ENCODE peak calls at places on chromosome 12, in seven cellular contexts. S is epithelial cell of esophagus; W is stimulated activated CD4-positive, alpha-beta T cell treated with anti-CD3 and anti-CD28 coated beads, Interleukin-4, amount 100 ng/mL, for 48 hours; J is T-cell; Y is skeletal muscle cell; U is ELR; D is CD4-positive, alpha-beta memory T cell. R is an unnamed sample.

GRCh38 chr12:39300799-39301198 is 142.1 kb downstream of the KIF21A start:
- DNase-seq in S (no peak), W (no peak), J (no peak), Y (peak; percentile 34), U (no peak), D (no peak), R (no peak)

GRCh38 chr12:89857652-89858274 is 149.1 kb upstream of the ATP2B1 start:
- DNase-seq in S (no peak), W (no peak), J (no peak), Y (no peak), U (no peak), D (no peak), R (no peak)

GRCh38 chr12:124440841-124441381 is 126.5 kb downstream of the NCOR2 start:
- DNase-seq in S (peak; percentile 85), W (no peak), J (no peak), Y (no peak), U (peak; percentile 35), D (no peak), R (no peak)

GRCh38 chr12:51548241-51548640 is 42.8 kb upstream of the SCN8A start:
- DNase-seq in S (no peak), W (no peak), J (no peak), Y (no peak), U (no peak), D (no peak), R (no peak)

GRCh38 chr12:68290126-68290525 is 36.7 kb upstream of the IL22 start:
- DNase-seq in S (no peak), W (no peak), J (no peak), Y (no peak), U (peak; percentile 24), D (peak; percentile 65), R (no peak)

GRCh38 chr12:53677612-53678133 is 1.8 kb upstream of the ATP5MC2 start:
- DNase-seq in S (no peak), W (no peak), J (no peak), Y (no peak), U (no peak), D (no peak), R (no peak)

GRCh38 chr12:50058743-50059312 is 1.4 kb downstream of the ASIC1 start:
- DNase-seq in S (no peak), W (no peak), J (no peak), Y (no peak), U (no peak), D (no peak), R (no peak)

GRCh38 chr12:109020750-109021380 is at the start of gene SVOP:
- DNase-seq in S (peak; percentile 81), W (peak; percentile 21), J (peak; percentile 12), Y (peak; percentile 43), U (peak; percentile 76), D (no peak), R (peak; percentile 23)

GRCh38 chr12:124863409-124864325 is at the start of gene SCARB1:
- DNase-seq in S (peak; percentile 84), W (peak; percentile 79), J (peak; percentile 56), Y (peak; percentile 32), U (peak; percentile 86), D (peak; percentile 68), R (peak; percentile 76)

GRCh38 chr12:92538970-92539749 is 163.6 kb upstream of the PLEKHG7 start:
- DNase-seq in S (peak; percentile 88), W (no peak), J (no peak), Y (peak; percentile 79), U (peak; percentile 68), D (no peak), R (no peak)

GRCh38 chr12:56998981-56999380 is 7.4 kb downstream of the ZBTB39 start:
- DNase-seq in S (no peak), W (peak; percentile 47), J (no peak), Y (no peak), U (no peak), D (no peak), R (peak; percentile 26)

GRCh38 chr12:3117628-3118027 is 40.4 kb downstream of the TSPAN9 start:
- DNase-seq in S (peak; percentile 80), W (no peak), J (no peak), Y (peak; percentile 68), U (peak; percentile 95), D (no peak), R (no peak)

GRCh38 chr12:18546399-18546798 is 191.4 kb downstream of the PLCZ1 start:
- DNase-seq in S (peak; percentile 78), W (no peak), J (no peak), Y (peak; percentile 85), U (no peak), D (no peak), R (no peak)

GRCh38 chr12:41023836-41024235 is 164.3 kb upstream of the PDZRN4 start:
- DNase-seq in S (no peak), W (no peak), J (no peak), Y (no peak), U (no peak), D (no peak), R (no peak)

GRCh38 chr12:122937622-122938091 is 28.6 kb downstream of the ABCB9 start:
- DNase-seq in S (no peak), W (no peak), J (no peak), Y (no peak), U (no peak), D (no peak), R (no peak)

GRCh38 chr12:103801709-103802585 is 39.1 kb downstream of the NT5DC3 start:
- DNase-seq in S (peak; percentile 91), W (no peak), J (no peak), Y (no peak), U (peak; percentile 59), D (no peak), R (no peak)

GRCh38 chr12:70598467-70599194 is 38.6 kb downstream of the PTPRB start:
- DNase-seq in S (no peak), W (no peak), J (no peak), Y (no peak), U (no peak), D (no peak), R (no peak)

GRCh38 chr12:92051441-92051840 is 94.2 kb downstream of the BTG1 start:
- DNase-seq in S (peak; percentile 70), W (no peak), J (no peak), Y (no peak), U (no peak), D (no peak), R (no peak)

GRCh38 chr12:127632431-127632830 is 634.5 kb upstream of the TMEM132C start:
- DNase-seq in S (no peak), W (no peak), J (no peak), Y (no peak), U (no peak), D (no peak), R (no peak)

GRCh38 chr12:85720308-85721033 is 115.7 kb downstream of the RASSF9 start:
- DNase-seq in S (peak; percentile 4), W (no peak), J (no peak), Y (no peak), U (peak; percentile 11), D (no peak), R (no peak)

GRCh38 chr12:108572166-108572790 is 9.9 kb downstream of the ISCU start:
- DNase-seq in S (no peak), W (no peak), J (no peak), Y (no peak), U (peak; percentile 24), D (no peak), R (no peak)

GRCh38 chr12:109773384-109774011 is 59.7 kb downstream of the TRPV4 start:
- DNase-seq in S (peak; percentile 84), W (no peak), J (no peak), Y (no peak), U (no peak), D (no peak), R (no peak)

GRCh38 chr12:27076930-27077329 is 5.4 kb downstream of the C12orf71 start:
- DNase-seq in S (peak; percentile 83), W (no peak), J (no peak), Y (no peak), U (peak; percentile 84), D (no peak), R (no peak)

GRCh38 chr12:3311027-3311402 is 180.0 kb upstream of the PRMT8 start:
- DNase-seq in S (peak; percentile 94), W (no peak), J (no peak), Y (no peak), U (peak; percentile 72), D (no peak), R (no peak)

R was measured in stimulated activated CD8-positive, alpha-beta memory T cell treated with anti-CD3 and anti-CD28 coated beads, Interleukin-2, amount 100 ng/mL, for 48 hours.